ENCODE peak calls at places on chromosomes 4 and X, in ten cellular contexts. K is occipital lobe; H is CD4-positive, CD25-positive, alpha-beta regulatory T cell; M is H4; P is HEK293T; J is stimulated activated naive CD4-positive, alpha-beta T cell; O is stimulated activated CD4-positive, alpha-beta T cell treated with anti-CD3 and anti-CD28 coated beads, Interleukin-2, amount 100 ng/mL, for 48 hours; F is activated CD4-positive, alpha-beta T cell treated with anti-CD3 and anti-CD28 coated beads, Interleukin-2, amount 50 U/mL, for 48 hours; X is epithelial cell of prostate; G is HTR-8/SVneo. L is an unnamed sample.

GRCh38 chr4:95151255-95151654 is 393.5 kb downstream of the BMPR1B start:
- DNase-seq in K (no peak), H (no peak), M (no peak), P (no peak), J (no peak), O (no peak), F (no peak), X (no peak), G (no peak), L (no peak)

GRCh38 chrX:10795721-10796120 is 175.3 kb upstream of the MID1 start:
- DNase-seq in K (no peak), H (no peak), M (no peak), P (peak), J (no peak), O (no peak), F (no peak), X (no peak), G (no peak), L (no peak)

GRCh38 chrX:49726966-49727365 is 31.2 kb upstream of the PAGE1 start:
- DNase-seq in K (no peak), H (no peak), M (no peak), P (no peak), J (no peak), O (no peak), F (no peak), X (no peak), G (no peak), L (no peak)

GRCh38 chrX:136755411-136755810 is 25.3 kb downstream of the ARHGEF6 start:
- DNase-seq in K (no peak), H (no peak), M (no peak), P (no peak), J (no peak), O (no peak), F (no peak), X (no peak), G (no peak), L (no peak)

GRCh38 chrX:38929966-38930421 is 128.7 kb downstream of the MID1IP1 start:
- DNase-seq in K (no peak), H (no peak), M (peak), P (no peak), J (no peak), O (no peak), F (no peak), X (no peak), G (no peak), L (no peak)

GRCh38 chr4:113236916-113237315 is 187.5 kb downstream of the ANK2 start:
- DNase-seq in K (no peak), H (no peak), M (no peak), P (no peak), J (no peak), O (no peak), F (no peak), X (no peak), G (no peak), L (no peak)

GRCh38 chr4:94407846-94408245 is 43.9 kb upstream of the PDLIM5 start:
- DNase-seq in K (no peak), H (no peak), M (no peak), P (no peak), J (no peak), O (no peak), F (no peak), X (no peak), G (no peak), L (no peak)

GRCh38 chr4:76206222-76206942 is 7.2 kb downstream of the SCARB2 start:
- DNase-seq in K (no peak), H (no peak), M (no peak), P (no peak), J (no peak), O (no peak), F (no peak), X (no peak), G (no peak), L (no peak)

GRCh38 chrX:22097295-22097694 is 65.2 kb downstream of the PHEX start:
- DNase-seq in K (no peak), H (no peak), M (peak), P (no peak), J (no peak), O (no peak), F (no peak), X (peak), G (peak), L (no peak)

GRCh38 chr4:168612435-168613139 is 115.7 kb downstream of the PALLD start:
- DNase-seq in K (no peak), H (no peak), M (no peak), P (no peak), J (no peak), O (no peak), F (no peak), X (no peak), G (no peak), L (no peak)

GRCh38 chr4:154660052-154660451 is 47.6 kb upstream of the FGG start:
- DNase-seq in K (no peak), H (no peak), M (peak), P (no peak), J (no peak), O (no peak), F (no peak), X (no peak), G (no peak), L (no peak)

GRCh38 chr4:97987019-97987648 is 156.1 kb downstream of the STPG2 start:
- DNase-seq in K (no peak), H (no peak), M (peak), P (peak), J (no peak), O (no peak), F (no peak), X (no peak), G (peak), L (no peak)

GRCh38 chrX:80237072-80237471 is 183.2 kb upstream of the TENT5D start:
- DNase-seq in K (no peak), H (no peak), M (no peak), P (no peak), J (no peak), O (no peak), F (no peak), X (no peak), G (no peak), L (no peak)

GRCh38 chrX:19332983-19333382 is 10.7 kb upstream of the PDHA1 start:
- DNase-seq in K (peak), H (no peak), M (peak), P (no peak), J (no peak), O (no peak), F (no peak), X (no peak), G (no peak), L (no peak)

GRCh38 chr4:183765121-183765990 is 106.3 kb downstream of the TRAPPC11 start:
- DNase-seq in K (no peak), H (no peak), M (no peak), P (no peak), J (no peak), O (no peak), F (no peak), X (peak), G (no peak), L (no peak)

GRCh38 chr4:108031427-108032083 is 41.9 kb downstream of the HADH start:
- DNase-seq in K (no peak), H (no peak), M (no peak), P (no peak), J (no peak), O (no peak), F (peak), X (no peak), G (no peak), L (no peak)

GRCh38 chr4:2090642-2091041 is 31.5 kb downstream of the NAT8L start:
- DNase-seq in K (no peak), H (no peak), M (no peak), P (no peak), J (no peak), O (no peak), F (no peak), X (no peak), G (no peak), L (no peak)

GRCh38 chr4:123121241-123121907 is 199.0 kb upstream of the NUDT6 start:
- DNase-seq in K (no peak), H (no peak), M (no peak), P (no peak), J (no peak), O (no peak), F (no peak), X (no peak), G (no peak), L (no peak)

GRCh38 chr4:154560824-154561231 is 2.0 kb upstream of the FGB start:
- DNase-seq in K (no peak), H (no peak), M (no peak), P (no peak), J (no peak), O (no peak), F (no peak), X (no peak), G (no peak), L (no peak)

GRCh38 chrX:154458116-154458953 is at the start of gene PLXNA3:
- DNase-seq in K (no peak), H (peak), M (no peak), P (peak), J (peak), O (peak), F (peak), X (no peak), G (peak), L (peak)

GRCh38 chr4:11472535-11472934 is 43.8 kb upstream of the HS3ST1 start:
- DNase-seq in K (no peak), H (no peak), M (no peak), P (no peak), J (no peak), O (no peak), F (no peak), X (no peak), G (no peak), L (no peak)

GRCh38 chrX:39261446-39262147 is 460.3 kb downstream of the MID1IP1 start:
- DNase-seq in K (no peak), H (peak), M (peak), P (peak), J (no peak), O (no peak), F (no peak), X (peak), G (no peak), L (no peak)

GRCh38 chr4:122762520-122762919 is 30.0 kb downstream of the BBS12 start:
- DNase-seq in K (no peak), H (no peak), M (no peak), P (no peak), J (no peak), O (no peak), F (peak), X (no peak), G (no peak), L (no peak)

GRCh38 chr4:32140636-32141035 is 1420.5 kb downstream of the PCDH7 start:
- DNase-seq in K (no peak), H (no peak), M (peak), P (no peak), J (no peak), O (no peak), F (no peak), X (peak), G (peak), L (no peak)

GRCh38 chrX:133048751-133049150 is 48.2 kb downstream of the USP26 start:
- DNase-seq in K (no peak), H (no peak), M (no peak), P (no peak), J (no peak), O (no peak), F (no peak), X (no peak), G (no peak), L (no peak)

GRCh38 chrX:33183366-33183765 is 28.0 kb downstream of the DMD start:
- DNase-seq in K (no peak), H (no peak), M (peak), P (peak), J (no peak), O (no peak), F (no peak), X (no peak), G (peak), L (no peak)

GRCh38 chrX:13376857-13377441 is 57.1 kb upstream of the ATXN3L start:
- DNase-seq in K (no peak), H (no peak), M (peak), P (no peak), J (no peak), O (no peak), F (peak), X (peak), G (no peak), L (no peak)

GRCh38 chr4:108361886-108362285 is 193.2 kb upstream of the LEF1 start:
- DNase-seq in K (no peak), H (no peak), M (no peak), P (no peak), J (no peak), O (no peak), F (no peak), X (no peak), G (no peak), L (no peak)

GRCh38 chrX:80285131-80285773 is 135.0 kb upstream of the TENT5D start:
- DNase-seq in K (no peak), H (no peak), M (peak), P (peak), J (no peak), O (no peak), F (no peak), X (no peak), G (no peak), L (no peak)

GRCh38 chr4:47271296-47271695 is 192.2 kb downstream of the COMMD8 start:
- DNase-seq in K (no peak), H (no peak), M (no peak), P (no peak), J (no peak), O (no peak), F (no peak), X (no peak), G (no peak), L (no peak)

GRCh38 chr4:163091685-163092034 is 75.0 kb downstream of the NAF1 start:
- DNase-seq in K (no peak), H (no peak), M (no peak), P (no peak), J (no peak), O (no peak), F (no peak), X (no peak), G (no peak), L (no peak)

L was measured in cardiac septum.